ENCODE peak calls at places on chromosomes 1 and 21, in five cellular contexts. N is AG04450; K is cardiac muscle cell; R is CD4-positive, CD25-positive, alpha-beta regulatory T cell; X is Panc1. W is an unnamed sample.
A peak's percentile ranks its signal among the peaks of the same experiment; 100 is the strongest.

GRCh38 chr1:37831109-37831508 is 23.1 kb upstream of the YRDC start:
- DNase-seq in X (no peak), R (no peak), K (no peak), N (no peak), W (no peak)

GRCh38 chr1:20126041-20126805 is 6.9 kb upstream of the PLA2G2D start:
- DNase-seq in X (no peak), N (no peak), K (no peak), R (no peak), W (no peak)

GRCh38 chr21:38380391-38381137 is 117.7 kb downstream of the ERG start:
- DNase-seq in X (no peak), N (no peak), R (no peak), K (no peak), W (no peak)

GRCh38 chr1:18783705-18784522 is 75.5 kb downstream of the TAS1R2 start:
- DNase-seq in K (no peak), X (no peak), R (no peak), N (no peak), W (no peak)

GRCh38 chr21:35046223-35046690 is 2.8 kb downstream of the RUNX1 start:
- DNase-seq in K (no peak), N (no peak), X (no peak), R (no peak), W (no peak)

GRCh38 chr1:7541629-7542028 is 229.5 kb upstream of the VAMP3 start:
- DNase-seq in X (no peak), N (peak; percentile 59), K (no peak), R (no peak), W (no peak)

GRCh38 chr1:113178106-113178505 is 105.1 kb downstream of the LRIG2 start:
- DNase-seq in K (no peak), X (no peak), R (no peak), N (no peak), W (no peak)

GRCh38 chr1:15436881-15437449 is 1.3 kb upstream of the CTRC start:
- DNase-seq in X (no peak), R (no peak), N (no peak), K (no peak), W (no peak)

GRCh38 chr21:25456672-25457071 is 150.6 kb downstream of the MRPL39 start:
- DNase-seq in N (no peak), X (no peak), K (no peak), R (no peak), W (no peak)

GRCh38 chr21:42245348-42246185 is 26.6 kb downstream of the ABCG1 start:
- DNase-seq in N (no peak), R (no peak), X (no peak), K (peak; percentile 30), W (no peak)

GRCh38 chr1:160161965-160162705 is 10.7 kb downstream of the ATP1A4 start:
- DNase-seq in K (peak; percentile 71), R (no peak), X (no peak), N (no peak), W (no peak)

GRCh38 chr1:36328713-36329112 is 5.3 kb upstream of the EVA1B start:
- DNase-seq in X (no peak), N (no peak), K (peak; percentile 34), R (no peak), W (no peak)

GRCh38 chr1:189619682-189620332 is 857.9 kb downstream of the BRINP3 start:
- DNase-seq in R (no peak), N (peak; percentile 64), X (peak; percentile 78), K (no peak), W (peak; percentile 89)

GRCh38 chr1:16351449-16351993 is 759 bp downstream of the FBXO42 start:
- DNase-seq in X (no peak), K (peak; percentile 44), N (no peak), R (no peak), W (no peak)

GRCh38 chr21:43758132-43758619 is 17.9 kb downstream of the CSTB start:
- DNase-seq in R (no peak), N (no peak), X (no peak), K (no peak), W (no peak)

GRCh38 chr21:45862544-45863207 is 118.9 kb upstream of the COL6A1 start:
- DNase-seq in K (no peak), R (no peak), N (no peak), X (no peak), W (no peak)

GRCh38 chr1:86583593-86583992 is 36.7 kb downstream of the CLCA4 start:
- DNase-seq in X (no peak), R (no peak), K (no peak), N (no peak), W (no peak)

GRCh38 chr21:16241500-16241963 is 511.8 kb downstream of the USP25 start:
- DNase-seq in K (peak; percentile 6), R (no peak), N (no peak), X (no peak), W (no peak)

GRCh38 chr21:37908691-37909090 is 7.6 kb downstream of the KCNJ6 start:
- DNase-seq in X (no peak), N (no peak), R (no peak), K (no peak), W (no peak)

GRCh38 chr1:60809204-60809985 is 273.0 kb upstream of the NFIA start:
- DNase-seq in X (no peak), K (no peak), N (no peak), R (no peak), W (no peak)

GRCh38 chr1:150537732-150538684 is 11.2 kb upstream of the ADAMTSL4 start:
- DNase-seq in R (no peak), K (peak; percentile 42), N (peak; percentile 42), X (no peak), W (peak; percentile 49)

DNA sequence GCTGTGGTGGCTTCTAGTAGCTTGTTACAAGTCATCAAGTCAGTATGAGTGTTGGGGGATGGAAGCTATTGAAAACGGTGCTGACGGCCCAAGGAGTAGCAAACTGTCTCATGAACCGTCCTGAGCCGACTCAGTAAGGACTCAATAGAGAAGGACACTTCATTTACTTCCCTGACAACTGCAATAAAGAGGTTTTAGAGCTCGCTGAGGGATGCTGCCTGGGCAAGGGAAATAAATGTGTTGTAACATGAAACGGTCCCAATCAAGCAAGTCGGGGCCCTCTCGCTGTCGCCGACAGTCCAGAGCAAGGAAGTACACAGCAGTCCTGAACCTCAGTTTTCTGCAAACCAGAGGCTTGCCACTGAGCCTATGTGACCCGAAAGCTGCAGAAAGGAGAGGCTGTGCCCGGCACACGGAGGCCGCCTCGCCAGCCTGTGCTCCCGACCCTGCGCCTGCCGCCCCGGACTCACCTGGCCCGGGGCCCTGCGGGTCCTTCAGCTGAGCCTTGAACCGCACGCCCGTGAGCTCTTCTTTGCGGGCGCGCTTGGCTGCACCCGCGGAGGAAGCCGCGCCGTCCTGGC is 423 bp downstream of the URB1 start:
- DNase-seq in X (no peak), K (no peak), N (no peak), R (no peak), W (no peak)
- H3K27ac ChIP-seq in X (peak overlapping the region; percentile 79), K (no peak overlapping the region), N (no peak overlapping the region), R (peak overlapping the region; percentile 47), W (peak overlapping the region; percentile 83)

DNA sequence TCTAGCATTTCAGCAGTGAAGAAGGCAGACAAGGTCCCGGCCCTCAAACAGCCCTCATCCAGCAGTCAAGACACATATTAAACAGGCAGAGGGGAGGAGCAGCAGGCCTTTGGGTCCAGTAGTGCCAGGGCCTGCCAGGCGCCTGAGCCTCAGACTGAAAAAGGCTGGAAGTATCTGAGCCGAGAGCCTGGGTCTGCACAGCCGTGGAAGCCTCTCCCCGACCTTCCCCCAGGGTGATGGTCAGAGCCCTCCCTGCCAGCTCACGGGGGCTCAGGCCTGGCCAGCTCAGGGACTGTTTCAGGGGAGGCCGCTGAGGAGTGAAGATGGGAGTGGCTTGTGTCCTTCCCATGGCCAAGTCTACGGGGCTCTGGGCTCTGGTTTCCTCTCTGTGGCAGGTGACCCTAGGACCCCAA is 565.2 kb downstream of the PTPRU start:
- DNase-seq in N (no peak), R (no peak), X (no peak), K (no peak), W (no peak)
- H3K27ac ChIP-seq in N (no peak overlapping the region), R (no peak overlapping the region), X (no peak overlapping the region), K (no peak overlapping the region), W (no peak overlapping the region)

GRCh38 chr1:66617362-66617761 is 83.4 kb downstream of the SGIP1 start:
- DNase-seq in K (no peak), R (no peak), X (no peak), N (no peak), W (no peak)
- H3K27ac ChIP-seq in K (no peak overlapping the region), R (no peak overlapping the region), X (no peak overlapping the region), N (no peak overlapping the region), W (no peak overlapping the region)

DNA sequence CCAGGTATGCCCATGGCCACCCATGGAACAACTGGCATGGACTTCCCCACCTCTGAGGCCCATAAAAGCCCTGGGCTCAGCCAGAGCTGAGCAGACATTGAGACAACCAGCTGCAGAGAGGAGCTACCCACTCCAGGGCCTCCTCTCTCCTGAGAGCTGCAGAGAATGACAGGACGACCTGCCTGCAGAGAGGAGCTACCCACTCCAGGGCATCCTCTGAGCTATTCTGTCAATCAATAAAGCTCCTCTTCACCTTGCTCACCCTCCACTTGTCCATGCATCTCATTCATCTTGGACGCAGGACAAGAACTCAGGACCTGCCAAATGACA is 43.4 kb downstream of the MATN1 start:
- DNase-seq in K (no peak), X (no peak), R (no peak), N (no peak), W (no peak)
- H3K27ac ChIP-seq in K (no peak overlapping the region), X (no peak overlapping the region), R (no peak overlapping the region), N (no peak overlapping the region), W (no peak overlapping the region)

DNA sequence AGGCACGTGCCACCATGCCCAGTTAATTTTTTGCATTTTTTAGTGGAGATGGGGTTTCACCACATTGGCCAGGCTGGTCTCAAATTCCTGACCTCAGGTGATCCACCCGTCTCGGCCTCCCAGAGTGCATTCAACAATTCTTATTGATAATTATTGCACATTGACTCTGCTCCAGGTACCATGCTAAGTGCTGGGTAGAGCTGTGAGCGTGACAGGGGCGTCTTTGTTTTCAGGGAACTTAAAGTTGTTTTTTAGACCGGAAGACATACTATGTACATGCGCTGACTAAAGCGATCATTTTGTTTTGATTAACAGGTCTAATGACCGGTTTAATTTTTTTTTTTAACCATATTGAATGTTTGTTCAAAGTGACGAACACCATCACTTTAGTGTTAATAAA is 4.1 kb downstream of the CD247 start:
- DNase-seq in X (no peak), K (no peak), R (peak; percentile 40), N (no peak), W (no peak)
- H3K27ac ChIP-seq in X (no peak overlapping the region), K (no peak overlapping the region), R (peak overlapping the region; percentile 93), N (no peak overlapping the region), W (no peak overlapping the region)

DNA sequence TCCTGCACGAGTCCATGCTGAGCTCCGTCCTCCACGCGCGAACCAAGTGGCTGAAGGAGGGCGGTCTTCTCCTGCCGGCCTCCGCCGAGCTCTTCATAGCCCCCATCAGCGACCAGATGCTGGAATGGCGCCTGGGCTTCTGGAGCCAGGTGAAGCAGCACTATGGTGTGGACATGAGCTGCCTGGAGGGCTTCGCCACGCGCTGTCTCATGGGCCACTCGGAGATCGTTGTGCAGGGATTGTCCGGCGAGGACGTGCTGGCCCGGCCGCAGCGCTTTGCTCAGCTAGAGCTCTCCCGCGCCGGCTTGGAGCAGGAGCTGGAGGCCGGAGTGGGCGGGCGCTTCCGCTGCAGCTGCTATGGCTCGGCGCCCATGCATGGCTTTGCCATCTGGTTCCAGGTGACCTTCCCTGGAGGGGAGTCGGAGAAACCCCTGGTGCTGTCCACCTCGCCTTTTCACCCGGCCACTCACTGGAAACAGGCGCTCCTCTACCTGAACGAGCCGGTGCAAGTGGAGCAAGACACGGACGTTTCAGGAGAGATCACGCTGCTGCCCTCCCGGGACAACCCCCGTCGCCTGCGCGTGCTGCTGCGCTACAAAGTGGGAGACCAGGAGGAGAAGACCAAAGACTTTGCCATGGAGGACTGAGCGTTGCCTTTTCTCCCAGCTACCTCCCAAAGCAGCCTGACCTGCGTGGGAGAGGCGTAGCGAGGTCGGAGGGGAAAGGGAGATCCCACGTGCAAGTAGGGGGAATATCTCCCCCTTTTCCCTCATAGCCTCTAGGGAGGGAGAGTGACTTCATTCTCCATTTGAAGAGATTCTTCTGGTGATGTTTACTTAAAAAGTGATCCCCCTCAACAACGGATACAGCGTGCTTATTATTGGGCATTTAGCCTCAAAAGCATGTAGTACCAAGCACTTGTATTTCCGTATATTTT is 991 bp downstream of the PRMT6 start:
- DNase-seq in K (peak; percentile 79), R (no peak), N (peak; percentile 11), X (peak; percentile 4), W (no peak)
- H3K27ac ChIP-seq in K (no peak overlapping the region), R (peak overlapping the region; percentile 76), N (peak overlapping the region; percentile 31), X (peak overlapping the region; percentile 74), W (peak overlapping the region; percentile 49)